ENCODE peak calls at places on chromosomes 16 and 17, in eight cellular contexts. L is tibial nerve; I is NCI-H460; M is A172; O is AG09309; J is activated naive CD4-positive, alpha-beta T cell treated with anti-CD3 and anti-CD28 coated beads for 36 hours; T is HEK293T; N is HS-27A. Q is an unnamed sample.

GRCh38 chr16:87076950-87077749 is 240.0 kb downstream of the C16orf95 start:
- DNase-seq in J (peak), N (peak), O (no peak), T (peak), L (no peak), I (peak), M (peak), Q (no peak)

GRCh38 chr16:13298676-13299075 is 397.3 kb downstream of the SHISA9 start:
- DNase-seq in N (no peak), L (no peak), I (no peak), T (no peak), M (peak), O (no peak), J (no peak), Q (no peak)

GRCh38 chr16:29662729-29663019 is 373 bp upstream of the SPN start:
- DNase-seq in N (no peak), J (peak), M (no peak), T (no peak), O (no peak), I (no peak), L (no peak), Q (peak)

GRCh38 chr17:34261568-34261967 is 6.5 kb downstream of the CCL2 start:
- DNase-seq in T (no peak), M (no peak), J (no peak), N (no peak), I (no peak), O (no peak), L (no peak), Q (no peak)

GRCh38 chr16:2023098-2023925 is 3.4 kb upstream of the NHERF2 start:
- DNase-seq in M (peak), T (peak), J (peak), O (no peak), N (peak), L (peak), I (peak), Q (peak)

GRCh38 chr17:14303343-14304221 is 2.7 kb downstream of the HS3ST3B1 start:
- DNase-seq in M (no peak), L (no peak), O (no peak), T (no peak), I (no peak), N (no peak), J (peak), Q (peak)

GRCh38 chr16:10356870-10357842 is 28.7 kb upstream of the ATF7IP2 start:
- DNase-seq in N (no peak), J (no peak), L (no peak), O (no peak), M (no peak), I (no peak), T (no peak), Q (no peak)

GRCh38 chr17:79549111-79549915 is 61.5 kb downstream of the RBFOX3 start:
- DNase-seq in N (no peak), O (no peak), I (no peak), L (no peak), T (no peak), J (no peak), M (no peak), Q (no peak)

GRCh38 chr17:45320931-45321461 is 4.2 kb upstream of the MAP3K14 start:
- DNase-seq in T (peak), M (peak), N (peak), I (peak), L (no peak), O (peak), J (peak), Q (no peak)

GRCh38 chr16:88814144-88814502 is 2.4 kb upstream of the APRT start:
- DNase-seq in T (no peak), M (no peak), N (no peak), I (no peak), J (no peak), O (no peak), L (no peak), Q (no peak)

GRCh38 chr17:70716551-70716950 is 547.2 kb downstream of the KCNJ2 start:
- DNase-seq in N (no peak), L (no peak), I (no peak), T (no peak), J (no peak), M (no peak), O (no peak), Q (no peak)

GRCh38 chr17:81445642-81446500 is 50.6 kb downstream of the BAHCC1 start:
- DNase-seq in M (no peak), N (no peak), L (no peak), J (no peak), T (no peak), I (no peak), O (no peak), Q (no peak)